ENCODE peak calls at places on chromosome 12, in ten cellular contexts. Y is HCT116, H is lower leg skin, G is astrocyte, C is bronchial epithelial cell, E is endothelial cell, I is WTC11, N is nephron progenitor cell, P is mesothelial cell of epicardium, R is RWPE1. Q is an unnamed sample.

GRCh38 chr12:32002848-32003493 is 43.8 kb downstream of the RESF1 start:
- DNase-seq in Y (no peak), H (no peak), G (peak), C (no peak), E (no peak), I (no peak), N (no peak), P (no peak), R (no peak), Q (no peak)

GRCh38 chr12:2924019-2924418 is 33.3 kb downstream of the TULP3 start:
- DNase-seq in Y (no peak), H (no peak), G (peak), C (peak), E (no peak), I (no peak), N (no peak), P (no peak), R (no peak), Q (no peak)

GRCh38 chr12:89707623-89707991 is 1.0 kb downstream of the ATP2B1 start:
- DNase-seq in Y (no peak), H (no peak), G (no peak), C (no peak), E (peak), I (peak), N (peak), P (peak), R (no peak), Q (no peak)

GRCh38 chr12:101459642-101460346 is 15.3 kb upstream of the SPIC start:
- DNase-seq in Y (peak), H (no peak), G (no peak), C (peak), E (no peak), I (no peak), N (no peak), P (no peak), R (peak), Q (no peak)

GRCh38 chr12:2378835-2379330 is 326.1 kb downstream of the CACNA1C start:
- DNase-seq in Y (no peak), H (no peak), G (no peak), C (no peak), E (no peak), I (no peak), N (no peak), P (no peak), R (no peak), Q (no peak)

GRCh38 chr12:38912116-38912515 is 6.7 kb upstream of the CPNE8 start:
- DNase-seq in Y (no peak), H (no peak), G (no peak), C (no peak), E (no peak), I (no peak), N (no peak), P (no peak), R (no peak), Q (no peak)

GRCh38 chr12:76028649-76029277 is 2.8 kb downstream of the PHLDA1 start:
- DNase-seq in Y (no peak), H (no peak), G (no peak), C (no peak), E (no peak), I (no peak), N (no peak), P (no peak), R (no peak), Q (no peak)

GRCh38 chr12:45130881-45131281 is 80.0 kb upstream of the DBX2 start:
- DNase-seq in Y (peak), H (no peak), G (peak), C (peak), E (peak), I (peak), N (peak), P (no peak), R (peak), Q (no peak)

GRCh38 chr12:127655691-127656090 is 611.3 kb upstream of the TMEM132C start:
- DNase-seq in Y (no peak), H (no peak), G (peak), C (no peak), E (no peak), I (no peak), N (no peak), P (no peak), R (no peak), Q (no peak)

GRCh38 chr12:25926536-25926935 is 31.9 kb upstream of the RASSF8 start:
- DNase-seq in Y (no peak), H (no peak), G (no peak), C (no peak), E (no peak), I (no peak), N (no peak), P (no peak), R (no peak), Q (no peak)

GRCh38 chr12:11761869-11762567 is 112.5 kb downstream of the ETV6 start:
- DNase-seq in Y (no peak), H (no peak), G (no peak), C (no peak), E (no peak), I (no peak), N (no peak), P (no peak), R (no peak), Q (no peak)

GRCh38 chr12:53093777-53094393 is 3.6 kb upstream of the IGFBP6 start:
- DNase-seq in Y (no peak), H (peak), G (no peak), C (no peak), E (no peak), I (no peak), N (no peak), P (no peak), R (no peak), Q (peak)

GRCh38 chr12:25069221-25069620 is 120.3 kb upstream of the BCAT1 start:
- DNase-seq in Y (no peak), H (no peak), G (no peak), C (no peak), E (no peak), I (no peak), N (no peak), P (no peak), R (no peak), Q (no peak)

GRCh38 chr12:130871286-130872178 is at the start of gene RAN:
- DNase-seq in Y (peak), H (peak), G (peak), C (peak), E (peak), I (peak), N (peak), P (peak), R (peak), Q (peak)

GRCh38 chr12:5073054-5073453 is 29.4 kb downstream of the KCNA5 start:
- DNase-seq in Y (no peak), H (no peak), G (no peak), C (no peak), E (no peak), I (no peak), N (no peak), P (no peak), R (no peak), Q (no peak)
- TF ChIP-seq CTCF in Y (peak), H (no peak), G (peak), C (no peak), E (no peak), I (no peak), N (no peak), P (no peak), R (no peak), Q (no peak)

GRCh38 chr12:78898416-78898815 is 33.8 kb downstream of the SYT1 start:
- DNase-seq in Y (no peak), H (no peak), G (peak), C (no peak), E (no peak), I (no peak), N (no peak), P (no peak), R (no peak), Q (no peak)
- TF ChIP-seq CTCF in Y (no peak), H (no peak), G (no peak), C (no peak), E (no peak), I (no peak), N (no peak), P (no peak), R (no peak), Q (no peak)

GRCh38 chr12:51721281-51721940 is 127.1 kb downstream of the FIGNL2 start:
- DNase-seq in Y (no peak), H (no peak), G (peak), C (no peak), E (peak), I (peak), N (peak), P (no peak), R (no peak), Q (peak)
- TF ChIP-seq CTCF in Y (no peak), H (no peak), G (no peak), C (no peak), E (no peak), I (no peak), N (no peak), P (no peak), R (no peak), Q (no peak)

GRCh38 chr12:57091633-57092528 is 3.0 kb downstream of the NAB2 start:
- DNase-seq in Y (no peak), H (no peak), G (no peak), C (no peak), E (no peak), I (no peak), N (no peak), P (no peak), R (no peak), Q (no peak)

GRCh38 chr12:57093412-57094193 is 4.7 kb downstream of the NAB2 start:
- DNase-seq in Y (no peak), H (peak), G (peak), C (peak), E (peak), I (peak), N (peak), P (peak), R (peak), Q (no peak)

GRCh38 chr12:57092529-57092862 is 3.6 kb downstream of the NAB2 start:
- DNase-seq in Y (no peak), H (no peak), G (no peak), C (no peak), E (no peak), I (no peak), N (no peak), P (no peak), R (no peak), Q (no peak)

GRCh38 chr12:57094194-57095160 is 5.6 kb downstream of the NAB2 start:
- DNase-seq in Y (no peak), H (peak), G (no peak), C (no peak), E (no peak), I (no peak), N (no peak), P (no peak), R (no peak), Q (no peak)

DNA sequence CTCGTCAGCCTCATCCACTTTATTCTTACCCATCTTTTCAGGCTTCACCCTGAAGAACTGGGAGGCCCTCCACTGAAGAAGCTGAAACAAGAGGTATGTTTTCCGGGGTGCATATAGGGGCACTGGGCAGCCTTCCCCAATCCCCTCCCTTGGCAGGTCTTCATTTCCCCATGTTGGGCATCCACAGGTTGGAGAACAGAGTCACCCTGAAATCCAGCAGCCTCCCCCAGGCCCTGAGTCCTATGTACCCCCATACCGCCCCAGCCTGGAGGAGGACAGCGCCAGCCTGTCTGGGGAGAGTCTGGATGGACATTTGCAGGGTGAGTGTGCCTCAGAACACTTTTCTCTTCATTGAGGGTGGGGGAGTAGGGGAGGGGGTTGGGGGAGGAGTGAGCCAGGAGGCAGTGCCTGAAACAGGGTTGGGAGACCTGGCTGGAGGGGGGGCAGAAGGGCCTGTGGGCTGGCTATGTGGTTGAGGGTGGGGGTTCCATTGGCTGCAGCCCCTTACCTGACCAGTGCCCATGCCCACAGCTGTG is 4.0 kb downstream of the NAB2 start:
- DNase-seq in Y (no peak), H (no peak), G (no peak), C (no peak), E (no peak), I (no peak), N (no peak), P (no peak), R (no peak), Q (no peak)
- TF ChIP-seq CTCF in Y (no peak), H (no peak), G (no peak), C (no peak), E (no peak), I (no peak), N (no peak), P (no peak), R (no peak), Q (no peak)

GRCh38 chr12:12794686-12795085 is 9.2 kb downstream of the APOLD1 start:
- DNase-seq in Y (no peak), H (no peak), G (no peak), C (no peak), E (no peak), I (no peak), N (no peak), P (no peak), R (no peak), Q (no peak)
- TF ChIP-seq CTCF in Y (no peak), H (no peak), G (no peak), C (no peak), E (no peak), I (no peak), N (no peak), P (no peak), R (no peak), Q (no peak)

DNA sequence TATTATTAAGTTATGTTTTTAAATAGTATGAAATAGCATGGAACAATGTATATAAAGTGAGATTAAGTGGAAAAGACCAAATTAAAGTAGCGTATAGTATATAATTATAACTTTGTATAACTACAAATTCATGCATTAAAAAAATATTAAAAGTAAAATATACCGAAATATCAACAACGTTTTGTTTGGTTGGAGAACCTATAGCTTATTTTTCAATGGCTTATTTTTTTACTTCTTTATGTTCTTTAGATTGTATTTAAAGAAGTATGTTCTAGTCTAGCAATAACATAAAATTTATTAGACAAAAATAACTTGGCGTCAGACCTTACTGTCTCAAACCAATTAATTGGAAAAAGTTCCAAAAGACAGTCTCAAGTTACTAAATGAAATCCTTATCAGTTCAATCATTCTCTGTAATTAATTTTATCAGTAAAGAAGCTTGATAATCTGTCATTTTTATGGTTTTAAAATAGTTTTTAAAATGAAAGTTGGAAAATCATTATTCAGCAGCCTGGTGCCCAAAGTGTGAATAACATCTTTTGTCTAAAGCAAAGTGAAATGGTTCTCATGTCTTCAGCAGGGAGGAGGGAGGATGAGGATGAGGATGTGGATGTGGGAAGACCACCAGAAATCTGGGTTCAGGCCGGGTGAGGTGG is 46.7 kb downstream of the IRAK3 start:
- DNase-seq in Y (no peak), H (no peak), G (no peak), C (peak), E (no peak), I (no peak), N (no peak), P (no peak), R (peak), Q (no peak)
- TF ChIP-seq CTCF in Y (no peak), H (no peak), G (peak), C (no peak), E (peak), I (no peak), N (no peak), P (no peak), R (no peak), Q (peak)

GRCh38 chr12:6620137-6620884 is 13.1 kb upstream of the CHD4 start:
- DNase-seq in Y (no peak), H (no peak), G (peak), C (no peak), E (peak), I (peak), N (peak), P (no peak), R (no peak), Q (peak)
- TF ChIP-seq CTCF in Y (peak), H (no peak), G (peak), C (peak), E (peak), I (peak), N (peak), P (peak), R (no peak), Q (peak)